ENCODE peak calls at places on chromosomes 2 and 18, in four cellular contexts. U is sigmoid colon, H is spleen, F is prostate gland. A is an unnamed sample.

GRCh38 chr2:200364142-200364541 is 57.6 kb downstream of the SPATS2L start:
- DNase-seq in U (no peak), H (no peak), F (no peak), A (no peak)

GRCh38 chr18:79848579-79849327 is 51.0 kb downstream of the KCNG2 start:
- DNase-seq in U (no peak), H (peak), F (no peak), A (no peak)

GRCh38 chr18:74980669-74981068 is 228.3 kb downstream of the PTGR3 start:
- DNase-seq in U (no peak), H (no peak), F (no peak), A (no peak)

GRCh38 chr2:9797681-9798556 is 45.4 kb upstream of the TAF1B start:
- DNase-seq in U (no peak), H (peak), F (peak), A (no peak)

GRCh38 chr2:222302178-222303018 is 3.6 kb upstream of the PAX3 start:
- DNase-seq in U (no peak), H (peak), F (no peak), A (peak)

GRCh38 chr2:28665041-28665704 is 86.5 kb upstream of the PPP1CB start:
- DNase-seq in U (peak), H (no peak), F (peak), A (no peak)

GRCh38 chr2:111205774-111206173 is 85.1 kb downstream of the BCL2L11 start:
- DNase-seq in U (no peak), H (no peak), F (no peak), A (no peak)

GRCh38 chr2:143835481-143835880 is 684.4 kb downstream of the ZEB2 start:
- DNase-seq in U (no peak), H (no peak), F (no peak), A (no peak)

GRCh38 chr2:42060028-42060427 is 12.2 kb downstream of the PKDCC start:
- DNase-seq in U (no peak), H (peak), F (no peak), A (no peak)

GRCh38 chr2:12391097-12391496 is 325.6 kb upstream of the TRIB2 start:
- DNase-seq in U (no peak), H (no peak), F (no peak), A (no peak)

DNA sequence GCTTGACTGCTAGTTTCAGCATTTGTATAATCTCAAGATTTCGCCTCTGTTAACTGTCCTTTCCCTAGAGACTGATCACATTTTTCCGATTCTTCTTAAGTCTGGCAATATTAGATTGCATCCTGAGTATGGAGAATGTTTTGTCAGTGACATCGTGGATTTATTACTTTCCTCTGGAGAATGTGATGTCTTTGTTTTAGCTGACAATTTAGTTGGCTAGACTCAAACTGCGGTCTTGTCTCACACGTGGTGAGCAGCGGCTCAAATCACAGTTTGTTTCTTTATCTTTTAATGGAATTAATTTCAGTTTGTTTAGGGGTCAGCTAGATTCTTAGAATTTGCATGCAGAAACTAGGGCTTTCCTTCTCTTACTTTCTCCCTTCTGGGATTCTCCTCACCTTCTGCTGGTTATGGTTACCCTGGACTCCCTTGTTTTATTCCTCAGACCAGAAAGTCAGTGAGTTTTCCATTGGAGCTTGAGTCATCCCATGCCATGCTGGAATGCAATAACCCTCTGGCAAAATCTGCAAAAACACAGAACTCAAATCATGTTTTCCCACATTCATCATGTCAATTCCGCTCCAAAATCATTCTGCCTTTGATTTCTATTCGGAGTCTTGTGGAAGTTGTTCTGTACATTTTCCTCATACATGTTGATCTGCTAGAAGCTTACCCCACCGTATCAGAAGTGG is 327.2 kb upstream of the TRIB2 start:
- DNase-seq in U (no peak), H (no peak), F (no peak), A (no peak)
- TF ChIP-seq POLR2AphosphoS5 in U (no peak), H (no peak), F (no peak), A (no peak)

GRCh38 chr2:58484201-58484600 is 243.1 kb upstream of the FANCL start:
- DNase-seq in U (no peak), H (no peak), F (no peak), A (no peak)
- TF ChIP-seq POLR2AphosphoS5 in U (no peak), H (no peak), F (no peak), A (no peak)

GRCh38 chr2:241751152-241751551 is 16.7 kb downstream of the D2HGDH start:
- DNase-seq in U (no peak), H (no peak), F (no peak), A (no peak)
- TF ChIP-seq POLR2AphosphoS5 in U (no peak), H (no peak), F (no peak), A (no peak)

DNA sequence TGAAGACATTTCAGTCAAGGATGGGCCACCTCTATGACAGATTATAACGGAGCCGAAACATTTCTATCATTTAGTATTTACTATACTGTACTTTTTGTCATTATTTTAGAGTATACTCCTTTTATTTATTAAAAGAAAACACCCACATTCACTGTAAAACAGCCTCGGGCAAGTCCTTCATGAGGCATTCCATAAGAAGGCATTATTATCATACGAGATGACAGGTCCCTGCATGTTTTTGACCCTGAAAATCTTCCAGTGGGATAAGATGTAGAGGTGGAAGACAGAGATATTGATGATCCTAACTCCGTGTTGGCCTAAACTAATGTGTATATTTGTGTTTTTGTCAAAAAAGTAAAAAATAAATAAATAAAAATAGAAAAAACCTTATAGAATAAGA is 245.0 kb downstream of the MTX2 start:
- DNase-seq in U (no peak), H (no peak), F (no peak), A (no peak)
- TF ChIP-seq POLR2AphosphoS5 in U (no peak), H (no peak), F (no peak), A (no peak)

GRCh38 chr2:33340265-33340664 is 136.2 kb upstream of the RASGRP3 start:
- DNase-seq in U (peak), H (peak), F (no peak), A (no peak)
- TF ChIP-seq POLR2AphosphoS5 in U (peak), H (peak), F (peak), A (no peak)